ENCODE peak calls at places on chromosomes 7 and 10, in nine cellular contexts. X is endothelial cell; W is activated T-helper 1 cell treated with anti-CD3 and anti-CD28 coated beads, Interleukin-12 subunit alpha, Interleukin-12 subunit beta, Interleukin-2, Interleukin-4 antibody, amounts not matched to agents 30 ng/mL and 10 ng/mL and 1 ng/mL, durations not matched to agents 14 hours and 24 hours and 36 hours; C is AG04450; A is activated CD4-positive, alpha-beta memory T cell treated with anti-CD3 and anti-CD28 coated beads for 36 hours; Q is A549; K is activated CD4-positive, CD25-positive, alpha-beta regulatory T cell treated with anti-CD3 and anti-CD28 coated beads, Interleukin-2, amount 50 U/mL, for 72 hours; H is NCI-H2081 treated with DMSO at 0.1 percent for 48 hours; T is activated CD8-positive, alpha-beta memory T cell treated with anti-CD3 and anti-CD28 coated beads for 4 hours. L is an unnamed sample.

GRCh38 chr7:107596881-107597581 is 17.0 kb downstream of the BCAP29 start:
- DNase-seq in X (peak), W (no peak), C (no peak), A (no peak), Q (no peak), K (no peak), H (no peak), T (no peak), L (no peak)

GRCh38 chr7:14754631-14755030 is 147.9 kb downstream of the DGKB start:
- DNase-seq in X (no peak), W (no peak), C (peak), A (no peak), Q (no peak), K (no peak), H (no peak), T (no peak), L (no peak)

GRCh38 chr10:71471031-71471430 is 74.3 kb downstream of the CDH23 start:
- DNase-seq in X (no peak), W (no peak), C (no peak), A (no peak), Q (no peak), K (no peak), H (no peak), T (no peak), L (no peak)

GRCh38 chr7:104267701-104268368 is 60.0 kb upstream of the ORC5 start:
- DNase-seq in X (no peak), W (no peak), C (no peak), A (no peak), Q (peak), K (no peak), H (no peak), T (no peak), L (no peak)

GRCh38 chr10:18214692-18215563 is 74.7 kb downstream of the CACNB2 start:
- DNase-seq in X (peak), W (no peak), C (no peak), A (peak), Q (peak), K (no peak), H (no peak), T (no peak), L (no peak)

GRCh38 chr7:22109761-22110160 is 164.1 kb upstream of the CDCA7L start:
- DNase-seq in X (peak), W (no peak), C (no peak), A (peak), Q (peak), K (peak), H (no peak), T (no peak), L (no peak)

GRCh38 chr7:50595538-50596102 is 30.4 kb upstream of the DDC start:
- DNase-seq in X (peak), W (no peak), C (peak), A (peak), Q (peak), K (no peak), H (no peak), T (no peak), L (no peak)

GRCh38 chr10:104589871-104590270 is 51.2 kb upstream of the SORCS3 start:
- DNase-seq in X (no peak), W (no peak), C (peak), A (no peak), Q (peak), K (no peak), H (no peak), T (no peak), L (no peak)

GRCh38 chr10:70378122-70378521 is 4.3 kb downstream of the LRRC20 start:
- DNase-seq in X (no peak), W (no peak), C (peak), A (no peak), Q (peak), K (no peak), H (no peak), T (no peak), L (no peak)

GRCh38 chr7:29457565-29457971 is 106.1 kb upstream of the PRR15 start:
- DNase-seq in X (no peak), W (no peak), C (no peak), A (no peak), Q (no peak), K (no peak), H (no peak), T (no peak), L (no peak)

GRCh38 chr10:62492012-62492869 is 118.1 kb downstream of the ZNF365 start:
- DNase-seq in X (no peak), W (no peak), C (no peak), A (no peak), Q (peak), K (no peak), H (no peak), T (no peak), L (no peak)

GRCh38 chr7:112211348-112211907 is 4.9 kb downstream of the ZNF277 start:
- DNase-seq in X (no peak), W (no peak), C (no peak), A (no peak), Q (peak), K (no peak), H (no peak), T (no peak), L (no peak)

GRCh38 chr7:147023390-147023914 is 906.9 kb downstream of the CNTNAP2 start:
- DNase-seq in X (no peak), W (no peak), C (no peak), A (no peak), Q (no peak), K (no peak), H (no peak), T (no peak), L (no peak)

L was measured in CD14-positive monocyte.